ENCODE peak calls at places on chromosomes 11 and 22, in eight cellular contexts. W is H9, E is fibroblast of lung, M is neural progenitor cell, G is GM23248, B is GM23338, Z is IMR-90, V is PC-3. L is an unnamed sample.
A peak's percentile ranks its signal among the peaks of the same experiment; 100 is the strongest.

GRCh38 chr11:79393362-79394043 is 47.3 kb downstream of the TENM4 start:
- DNase-seq in W (peak; percentile 74), M (peak; percentile 42), G (peak; percentile 9), B (peak; percentile 54), V (peak; percentile 3), E (no peak), Z (no peak), L (no peak)

GRCh38 chr11:28241760-28242159 is 133.6 kb downstream of the METTL15 start:
- DNase-seq in E (no peak), B (no peak), W (no peak), V (no peak), Z (no peak), M (no peak), G (no peak), L (no peak)

GRCh38 chr11:133726576-133726975 is 118.7 kb downstream of the SPATA19 start:
- DNase-seq in G (no peak), V (no peak), W (no peak), E (no peak), M (no peak), Z (no peak), B (no peak), L (no peak)

GRCh38 chr11:127182586-127183203 is 182.1 kb upstream of the KIRREL3 start:
- DNase-seq in Z (no peak), E (no peak), V (no peak), G (no peak), W (no peak), M (no peak), B (no peak), L (no peak)

GRCh38 chr11:705646-706438 is at the start of gene EPS8L2:
- DNase-seq in G (peak; percentile 46), M (peak; percentile 50), W (peak; percentile 45), V (peak; percentile 66), Z (no peak), B (peak; percentile 69), E (no peak), L (no peak)

GRCh38 chr22:32579533-32580220 is 105.1 kb downstream of the FBXO7 start:
- DNase-seq in E (peak; percentile 75), V (no peak), G (peak; percentile 50), B (no peak), M (no peak), Z (peak; percentile 69), W (no peak), L (no peak)

GRCh38 chr22:37802310-37803194 is 5.2 kb upstream of the GCAT start:
- DNase-seq in W (peak; percentile 80), M (peak; percentile 90), G (peak; percentile 62), Z (peak; percentile 39), V (peak; percentile 30), B (peak; percentile 90), E (peak; percentile 45), L (no peak)

GRCh38 chr22:36201630-36202312 is at the start of gene APOL4:
- DNase-seq in V (no peak), W (no peak), G (peak; percentile 35), Z (no peak), E (no peak), B (no peak), M (no peak), L (no peak)

GRCh38 chr22:40203568-40203967 is 25.8 kb downstream of the TNRC6B start:
- DNase-seq in W (no peak), M (no peak), B (no peak), Z (peak; percentile 38), G (peak; percentile 52), V (no peak), E (no peak), L (peak; percentile 63)

GRCh38 chr11:2574553-2575535 is 125.0 kb downstream of the KCNQ1OT1 start:
- DNase-seq in B (no peak), E (no peak), Z (no peak), V (no peak), W (no peak), G (no peak), M (no peak), L (no peak)

GRCh38 chr11:125952973-125953372 is 7.1 kb downstream of the VSIG10L2 start:
- DNase-seq in V (peak; percentile 37), B (no peak), E (no peak), G (peak; percentile 26), W (no peak), M (no peak), Z (no peak), L (no peak)

GRCh38 chr11:95372097-95372656 is 141.2 kb upstream of the SESN3 start:
- DNase-seq in W (no peak), E (no peak), Z (no peak), B (no peak), G (no peak), V (no peak), M (no peak), L (no peak)

GRCh38 chr11:16607675-16608644 is 130.5 kb upstream of the C11orf58 start:
- DNase-seq in V (no peak), E (peak; percentile 78), G (no peak), B (peak; percentile 87), M (peak; percentile 90), W (peak; percentile 89), Z (peak; percentile 89), L (no peak)

GRCh38 chr11:5932671-5933070 is 9.4 kb upstream of the OR56A3 start:
- DNase-seq in E (no peak), Z (no peak), V (no peak), W (no peak), G (no peak), B (no peak), M (no peak), L (no peak)

GRCh38 chr22:29907753-29908515 is 25.0 kb downstream of the MTMR3 start:
- DNase-seq in G (peak; percentile 83), M (no peak), B (peak; percentile 14), W (no peak), E (peak; percentile 98), Z (peak; percentile 99), V (peak; percentile 98), L (no peak)

GRCh38 chr22:35567794-35568193 is 27.2 kb downstream of the RASD2 start:
- DNase-seq in M (peak; percentile 52), E (no peak), V (no peak), W (no peak), B (no peak), Z (no peak), G (no peak), L (no peak)

GRCh38 chr11:12556155-12556554 is 118.1 kb upstream of the TEAD1 start:
- DNase-seq in W (no peak), Z (peak; percentile 62), V (no peak), M (no peak), B (no peak), G (peak; percentile 82), E (peak; percentile 63), L (no peak)

GRCh38 chr22:30930228-30930627 is 38.3 kb downstream of the MORC2 start:
- DNase-seq in M (no peak), B (no peak), G (no peak), Z (no peak), V (no peak), E (no peak), W (no peak), L (no peak)

GRCh38 chr22:30927806-30928205 is 40.8 kb downstream of the MORC2 start:
- DNase-seq in V (no peak), G (no peak), B (no peak), M (no peak), Z (no peak), W (peak; percentile 15), E (no peak), L (no peak)

GRCh38 chr22:30926706-30927105 is 41.9 kb downstream of the MORC2 start:
- DNase-seq in V (no peak), M (no peak), W (peak; percentile 12), B (no peak), G (no peak), Z (no peak), E (no peak), L (no peak)

GRCh38 chr22:30925667-30926066 is 42.9 kb downstream of the MORC2 start:
- DNase-seq in V (no peak), W (peak; percentile 18), B (no peak), E (no peak), M (no peak), Z (no peak), G (no peak), L (no peak)

GRCh38 chr22:30928401-30928800 is 40.2 kb downstream of the MORC2 start:
- DNase-seq in B (no peak), G (no peak), Z (no peak), V (no peak), M (no peak), E (no peak), W (peak; percentile 7), L (no peak)
- H2AFZ ChIP-seq in B (no peak overlapping the region), G (no peak overlapping the region), Z (no peak overlapping the region), V (no peak overlapping the region), M (no peak overlapping the region), E (no peak overlapping the region), W (no peak overlapping the region), L (no peak overlapping the region)

DNA sequence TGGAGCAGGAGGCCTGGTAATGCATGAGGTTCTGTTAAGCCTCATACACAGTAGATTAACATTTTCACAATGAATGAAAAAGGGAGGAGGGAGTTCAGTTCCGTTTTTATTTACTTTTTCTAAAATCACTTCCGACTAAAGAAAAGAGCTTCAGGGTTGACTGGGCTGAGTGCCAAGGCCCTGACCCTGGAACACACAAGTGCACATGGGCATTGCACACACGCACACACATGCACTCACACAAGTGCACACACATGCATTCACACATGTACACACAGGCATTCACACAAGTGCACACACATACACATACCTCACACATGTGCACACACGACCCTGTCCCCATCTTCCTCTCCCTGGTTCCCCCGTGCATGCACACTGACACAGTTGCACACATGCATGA is 303.3 kb downstream of the BRD1 start:
- DNase-seq in M (no peak), Z (no peak), E (no peak), B (no peak), W (no peak), G (no peak), V (no peak), L (no peak)
- H3K4me1 ChIP-seq in M (peaks cover 5% of the 10 kb centered on the region), Z (no peaks in the 10 kb centered on the region), E (no peaks in the 10 kb centered on the region), B (no peaks in the 10 kb centered on the region), W (peaks cover 3% of the 10 kb centered on the region), G (no peaks in the 10 kb centered on the region), V (no peaks in the 10 kb centered on the region), L (peaks cover 9% of the 10 kb centered on the region)

DNA sequence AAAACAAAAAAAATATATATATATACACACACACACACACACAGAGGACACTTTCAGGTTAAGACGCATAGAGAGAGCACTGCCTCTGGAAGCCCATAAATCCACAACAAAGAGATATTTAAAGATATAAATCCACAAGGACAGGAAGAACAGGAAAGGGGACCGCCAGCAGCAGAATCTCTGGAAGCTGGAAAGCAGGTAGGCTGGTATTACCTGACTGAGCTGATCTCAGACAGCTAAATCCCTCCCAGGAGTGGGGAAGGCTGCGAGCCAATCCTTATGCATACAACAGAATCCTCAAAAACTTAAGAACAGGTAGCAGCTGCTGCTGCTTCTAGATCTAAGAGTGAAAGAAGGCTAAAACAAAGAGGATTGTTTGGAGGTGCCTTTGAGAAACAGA is 1.8 kb upstream of the MCAT start:
- DNase-seq in W (no peak), Z (no peak), V (peak; percentile 22), M (no peak), E (no peak), G (no peak), B (no peak), L (no peak)
- H3K4me2 ChIP-seq in W (no peak overlapping the region), Z (no peak overlapping the region), V (no peak overlapping the region), M (no peak overlapping the region), E (no peak overlapping the region), G (no peak overlapping the region), B (no peak overlapping the region), L (no peak overlapping the region)

DNA sequence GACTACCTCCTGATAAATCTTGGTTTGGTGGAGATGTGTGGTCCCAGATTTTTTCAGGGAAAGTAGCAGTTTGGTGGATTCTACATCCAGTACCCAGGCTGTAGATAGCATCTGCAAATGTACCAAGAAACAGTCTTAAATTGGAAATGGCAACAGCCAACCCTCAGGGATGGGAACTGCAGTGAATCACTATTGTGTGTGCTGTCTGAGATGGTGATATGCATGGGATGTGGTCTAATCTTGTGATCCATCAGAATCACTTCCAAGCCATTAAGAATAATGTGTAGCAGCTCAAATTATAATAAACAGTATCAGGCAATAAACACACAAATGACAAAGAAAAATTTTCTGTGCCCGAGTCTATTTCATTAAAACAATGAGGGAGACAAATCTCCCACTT is 3.4 kb downstream of the OLFML1 start:
- DNase-seq in V (no peak), G (no peak), M (no peak), W (no peak), Z (no peak), B (no peak), E (no peak), L (no peak)
- H2AFZ ChIP-seq in V (no peak overlapping the region), G (no peak overlapping the region), M (no peak overlapping the region), W (no peak overlapping the region), Z (no peak overlapping the region), B (no peak overlapping the region), E (no peak overlapping the region), L (no peak overlapping the region)